ENCODE peak calls at places on chromosomes 12 and 14, in six cellular contexts. F is choroid plexus epithelial cell, R is cardiac muscle cell, G is B cell, D is bronchial epithelial cell, M is coronary artery. H is an unnamed sample.

GRCh38 chr14:56666716-56667115 is 87.1 kb downstream of the TMEM260 start:
- DNase-seq in F (peak), R (no peak), G (no peak), D (peak), M (no peak), H (peak)

GRCh38 chr12:109192358-109192757 is 76.0 kb downstream of the ACACB start:
- DNase-seq in F (peak), R (no peak), G (no peak), D (peak), M (no peak), H (peak)

GRCh38 chr14:45135181-45135580 is 549 bp upstream of the FANCM start:
- DNase-seq in F (peak), R (peak), G (no peak), D (peak), M (no peak), H (no peak)

GRCh38 chr14:31261859-31262739 is 54.5 kb upstream of the HECTD1 start:
- DNase-seq in F (peak), R (no peak), G (no peak), D (peak), M (peak), H (peak)

GRCh38 chr14:51780741-51781140 is 79.7 kb upstream of the GNG2 start:
- DNase-seq in F (peak), R (peak), G (no peak), D (peak), M (no peak), H (peak)

GRCh38 chr12:21697829-21698630 is 40.4 kb upstream of the LDHB start:
- DNase-seq in F (peak), R (peak), G (no peak), D (peak), M (no peak), H (peak)

GRCh38 chr12:102232446-102232845 is 34.8 kb upstream of the PMCH start:
- DNase-seq in F (no peak), R (peak), G (no peak), D (no peak), M (no peak), H (no peak)

GRCh38 chr14:56198438-56198837 is 80.2 kb downstream of the PELI2 start:
- DNase-seq in F (no peak), R (no peak), G (no peak), D (no peak), M (no peak), H (no peak)

GRCh38 chr12:104603545-104603973 is 146.8 kb downstream of the CHST11 start:
- DNase-seq in F (no peak), R (no peak), G (no peak), D (peak), M (no peak), H (no peak)

GRCh38 chr12:123384994-123385376 is 1.1 kb downstream of the KMT5A start:
- DNase-seq in F (peak), R (no peak), G (no peak), D (peak), M (no peak), H (peak)

GRCh38 chr14:92846162-92846897 is 52.2 kb downstream of the GOLGA5 start:
- DNase-seq in F (peak), R (no peak), G (no peak), D (peak), M (no peak), H (peak)

GRCh38 chr12:94165152-94165551 is 16.8 kb downstream of the PLXNC1 start:
- DNase-seq in F (no peak), R (no peak), G (no peak), D (no peak), M (no peak), H (no peak)

GRCh38 chr12:27969901-27970390 is 2.6 kb downstream of the PTHLH start:
- DNase-seq in F (peak), R (peak), G (no peak), D (peak), M (no peak), H (peak)

GRCh38 chr12:112419269-112420133 is 754 bp downstream of the PTPN11 start:
- DNase-seq in F (peak), R (peak), G (peak), D (peak), M (peak), H (peak)

GRCh38 chr12:19284658-19285057 is 154.6 kb upstream of the AEBP2 start:
- DNase-seq in F (no peak), R (no peak), G (no peak), D (no peak), M (no peak), H (no peak)
- TF ChIP-seq CTCF in F (no peak), R (no peak), G (no peak), D (no peak), M (no peak), H (no peak)

DNA sequence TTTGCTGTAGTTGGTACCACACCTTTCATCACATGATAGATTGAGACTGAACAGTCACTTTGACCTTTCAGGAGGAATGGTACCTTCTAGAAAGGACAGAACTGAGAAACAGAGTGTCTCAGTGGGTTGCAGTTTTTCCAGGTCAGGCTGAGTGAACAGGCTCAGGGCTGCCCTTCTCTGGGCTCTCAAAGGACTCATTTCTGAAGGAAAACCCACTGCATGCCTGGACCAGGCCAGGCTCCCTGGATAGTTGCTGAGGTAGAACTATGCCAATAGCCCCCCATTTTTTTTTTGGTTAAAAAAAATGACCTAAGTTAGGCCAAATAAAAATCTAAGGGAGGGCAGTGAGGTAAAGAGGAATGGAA is 148.1 kb upstream of the EGLN3 start:
- DNase-seq in F (no peak), R (no peak), G (no peak), D (no peak), M (no peak), H (no peak)
- TF ChIP-seq CTCF in F (no peak), R (no peak), G (no peak), D (no peak), M (peak), H (no peak)

DNA sequence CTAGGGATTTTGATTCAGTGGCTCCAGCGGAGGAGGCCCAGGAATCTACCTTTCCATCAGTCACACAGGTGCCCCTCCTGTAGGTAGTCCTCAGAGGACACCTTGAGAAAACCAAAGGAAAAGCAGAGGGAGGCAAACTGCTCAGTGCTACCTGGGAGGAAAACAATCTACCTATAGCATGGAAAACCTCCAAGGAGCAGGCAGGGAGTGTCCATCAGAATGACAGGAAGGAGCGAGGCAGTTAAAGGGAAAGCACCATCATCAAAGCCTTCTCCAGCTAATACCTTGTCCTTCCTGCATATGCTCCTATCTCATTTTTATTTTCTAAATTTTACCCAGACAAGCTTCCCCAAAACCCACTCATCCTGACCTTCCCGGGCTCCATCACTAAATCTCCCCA is 25.4 kb downstream of the DPF3 start:
- DNase-seq in F (no peak), R (no peak), G (no peak), D (no peak), M (no peak), H (no peak)
- TF ChIP-seq CTCF in F (no peak), R (no peak), G (no peak), D (no peak), M (no peak), H (no peak)

DNA sequence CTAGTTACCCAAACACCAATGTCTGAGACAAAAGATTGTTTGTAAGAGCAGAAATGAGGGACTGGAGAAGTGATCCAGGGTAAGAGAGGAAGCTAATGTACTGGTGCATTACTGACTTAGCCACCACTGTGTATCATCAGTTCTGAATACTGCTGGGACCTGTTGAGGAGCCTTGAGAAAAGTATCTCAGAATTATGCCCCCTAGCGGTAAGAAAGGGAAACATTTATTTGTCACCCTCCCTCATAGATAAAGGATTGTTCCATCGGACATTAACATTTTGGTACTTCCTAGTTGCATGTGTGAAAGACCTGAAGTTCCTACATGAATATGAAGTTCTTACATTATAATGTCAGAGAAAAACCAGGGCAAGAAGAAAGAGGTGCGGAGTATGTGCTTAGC is 612.5 kb downstream of the FSCB start:
- DNase-seq in F (no peak), R (peak), G (no peak), D (peak), M (no peak), H (peak)
- TF ChIP-seq CTCF in F (peak), R (peak), G (peak), D (peak), M (no peak), H (peak)

DNA sequence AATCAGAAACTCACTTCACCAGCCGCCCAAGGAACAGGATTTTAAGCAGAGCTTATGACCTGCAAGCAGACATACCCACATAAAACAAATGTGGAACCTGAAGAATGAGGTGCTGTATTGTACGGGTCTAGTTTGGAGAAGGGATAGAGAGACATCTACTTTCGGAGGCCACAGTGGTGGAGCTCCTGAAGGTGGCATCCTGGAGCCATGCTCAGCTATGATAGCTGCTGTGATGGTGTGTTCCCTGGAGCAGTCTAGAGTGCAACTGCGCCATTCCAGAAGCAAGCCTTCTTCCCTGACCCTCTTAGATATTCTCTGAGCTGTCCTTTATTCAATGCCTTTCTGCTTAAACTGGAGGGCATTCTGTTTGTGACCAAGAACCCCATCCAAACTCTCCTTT is 402.6 kb downstream of the FUT8 start:
- DNase-seq in F (no peak), R (no peak), G (no peak), D (no peak), M (no peak), H (no peak)
- TF ChIP-seq CTCF in F (no peak), R (no peak), G (no peak), D (no peak), M (no peak), H (no peak)

GRCh38 chr14:73591690-73592448 is at the start of gene ACOT4:
- DNase-seq in F (peak), R (peak), G (no peak), D (no peak), M (no peak), H (peak)

GRCh38 chr14:73599494-73599893 is 7.8 kb downstream of the ACOT4 start:
- DNase-seq in F (no peak), R (no peak), G (no peak), D (no peak), M (no peak), H (no peak)

GRCh38 chr14:73589128-73589527 is 2.5 kb upstream of the ACOT4 start:
- DNase-seq in F (no peak), R (no peak), G (no peak), D (no peak), M (no peak), H (no peak)

GRCh38 chr14:73594491-73594890 is 2.8 kb downstream of the ACOT4 start:
- DNase-seq in F (no peak), R (no peak), G (no peak), D (no peak), M (no peak), H (no peak)
- TF ChIP-seq CTCF in F (no peak), R (no peak), G (no peak), D (no peak), M (no peak), H (no peak)

GRCh38 chr12:5076761-5077160 is 33.1 kb downstream of the KCNA5 start:
- DNase-seq in F (no peak), R (no peak), G (no peak), D (no peak), M (peak), H (no peak)

GRCh38 chr12:5073054-5073453 is 29.4 kb downstream of the KCNA5 start:
- DNase-seq in F (no peak), R (no peak), G (no peak), D (no peak), M (no peak), H (no peak)

GRCh38 chr12:5071496-5071895 is 27.8 kb downstream of the KCNA5 start:
- DNase-seq in F (no peak), R (no peak), G (no peak), D (no peak), M (no peak), H (no peak)

GRCh38 chr12:5072326-5072725 is 28.6 kb downstream of the KCNA5 start:
- DNase-seq in F (no peak), R (no peak), G (no peak), D (no peak), M (no peak), H (no peak)

DNA sequence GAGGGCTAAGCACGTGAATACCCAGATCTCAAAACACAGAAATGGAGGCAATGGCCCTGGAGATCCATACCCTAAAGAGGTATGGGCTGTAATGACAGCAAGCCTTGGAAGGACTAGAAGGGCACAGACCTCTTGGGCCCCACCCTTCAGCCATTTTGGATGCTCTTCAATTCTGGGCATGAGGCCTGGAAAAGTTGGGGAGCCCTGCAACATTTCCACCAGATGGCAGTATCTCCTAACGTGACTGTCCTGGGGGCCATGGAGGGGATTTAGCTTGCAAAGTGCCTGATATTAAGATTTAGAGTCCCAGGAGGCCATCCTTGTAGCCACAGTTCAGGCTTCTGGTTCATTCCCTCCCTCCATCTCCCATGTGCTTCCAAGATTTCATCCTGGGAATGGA is 30.2 kb downstream of the KCNA5 start:
- DNase-seq in F (peak), R (no peak), G (no peak), D (no peak), M (no peak), H (peak)
- TF ChIP-seq CTCF in F (peak), R (peak), G (no peak), D (peak), M (no peak), H (no peak)

DNA sequence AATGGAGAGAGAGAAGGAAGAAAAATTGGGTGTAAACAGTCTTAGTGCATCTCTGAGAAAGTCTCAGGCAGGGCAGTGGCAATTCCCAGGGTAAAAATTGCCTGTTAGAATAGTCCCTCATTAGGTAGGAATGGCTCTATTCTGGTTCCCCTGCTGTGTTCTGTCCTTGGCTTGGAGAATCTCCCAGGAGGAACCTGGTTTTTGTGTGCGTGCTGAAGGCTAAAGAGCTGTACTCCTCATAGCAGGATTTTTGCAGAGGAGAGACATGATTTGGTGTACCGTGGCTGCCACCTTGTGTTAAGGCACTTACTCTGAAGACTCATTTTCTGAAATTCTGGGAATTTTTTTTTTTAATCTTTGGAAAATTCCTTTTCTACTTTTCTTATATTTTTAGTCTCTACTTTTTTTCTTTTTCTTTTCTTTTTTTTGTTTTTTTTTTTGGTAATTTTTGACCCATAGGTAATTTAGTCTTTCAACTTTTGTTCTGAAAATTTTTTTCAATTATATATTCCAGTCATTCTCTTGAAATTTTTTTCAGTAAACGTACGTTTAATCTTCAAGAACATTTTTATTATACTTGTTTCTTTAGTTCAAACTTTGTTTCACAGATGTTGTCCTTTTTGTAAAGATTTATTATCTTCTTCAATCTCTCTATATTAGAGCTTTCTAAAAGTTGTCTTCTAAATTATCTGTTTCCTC is 63.8 kb downstream of the FBXO33 start:
- DNase-seq in F (peak), R (peak), G (no peak), D (peak), M (no peak), H (peak)
- TF ChIP-seq CTCF in F (peak), R (peak), G (peak), D (peak), M (no peak), H (peak)

H was measured in cardiac fibroblast.